ENCODE peak calls at places on chromosomes 16 and 17, in seven cellular contexts. T, Y, H, E, I, K and J are unnamed samples.

GRCh38 chr16:66717112-66717675 is 20.7 kb upstream of the CMTM4 start:
- DNase-seq in H (peak; percentile 61), E (peak; percentile 42), K (peak; percentile 26), I (peak; percentile 48), T (peak; percentile 58), Y (peak; percentile 86), J (peak; percentile 67)

GRCh38 chr16:79067600-79067999 is 532.9 kb downstream of the MAF start:
- DNase-seq in K (no peak), T (no peak), Y (no peak), I (no peak), E (no peak), H (no peak), J (no peak)

GRCh38 chr16:1078579-1079021 is 6.1 kb downstream of the SSTR5 start:
- DNase-seq in T (no peak), K (peak; percentile 90), Y (peak; percentile 52), I (no peak), E (no peak), H (no peak), J (peak; percentile 49)

GRCh38 chr16:35011-35775 is 18.2 kb downstream of the POLR3K start:
- DNase-seq in T (no peak), Y (no peak), H (no peak), I (no peak), E (no peak), K (peak; percentile 48), J (no peak)

GRCh38 chr17:44385287-44386181 is 3.9 kb downstream of the ITGA2B start:
- DNase-seq in Y (peak; percentile 31), I (peak; percentile 85), T (peak; percentile 77), E (no peak), H (peak; percentile 94), K (peak; percentile 66), J (peak; percentile 29)

GRCh38 chr17:20266806-20267458 is 200.4 kb downstream of the LGALS9B start:
- DNase-seq in K (peak; percentile 83), E (no peak), H (no peak), Y (peak; percentile 84), I (no peak), T (no peak), J (no peak)

GRCh38 chr16:28596840-28597691 is at the start of gene SULT1A2:
- DNase-seq in K (peak; percentile 43), I (no peak), T (no peak), H (peak; percentile 30), E (no peak), Y (peak; percentile 15), J (no peak)

GRCh38 chr16:49556252-49557069 is 182.9 kb downstream of the C16orf78 start:
- DNase-seq in H (peak; percentile 82), I (peak; percentile 18), E (peak; percentile 3), K (no peak), T (peak; percentile 47), Y (peak; percentile 35), J (no peak)

GRCh38 chr16:1705688-1706385 is at the start of gene MAPK8IP3:
- DNase-seq in K (peak; percentile 85), T (peak; percentile 99), Y (peak; percentile 59), E (no peak), I (peak; percentile 99), H (peak; percentile 97), J (peak; percentile 81)

GRCh38 chr16:82345318-82345717 is 175.3 kb upstream of the MPHOSPH6 start:
- DNase-seq in K (no peak), H (peak; percentile 1), T (no peak), Y (no peak), E (no peak), I (no peak), J (no peak)

GRCh38 chr16:27779719-27780161 is 229.8 kb downstream of the KATNIP start:
- DNase-seq in K (no peak), Y (peak; percentile 47), I (peak; percentile 61), T (peak; percentile 75), H (peak; percentile 84), E (no peak), J (peak; percentile 23)

DNA sequence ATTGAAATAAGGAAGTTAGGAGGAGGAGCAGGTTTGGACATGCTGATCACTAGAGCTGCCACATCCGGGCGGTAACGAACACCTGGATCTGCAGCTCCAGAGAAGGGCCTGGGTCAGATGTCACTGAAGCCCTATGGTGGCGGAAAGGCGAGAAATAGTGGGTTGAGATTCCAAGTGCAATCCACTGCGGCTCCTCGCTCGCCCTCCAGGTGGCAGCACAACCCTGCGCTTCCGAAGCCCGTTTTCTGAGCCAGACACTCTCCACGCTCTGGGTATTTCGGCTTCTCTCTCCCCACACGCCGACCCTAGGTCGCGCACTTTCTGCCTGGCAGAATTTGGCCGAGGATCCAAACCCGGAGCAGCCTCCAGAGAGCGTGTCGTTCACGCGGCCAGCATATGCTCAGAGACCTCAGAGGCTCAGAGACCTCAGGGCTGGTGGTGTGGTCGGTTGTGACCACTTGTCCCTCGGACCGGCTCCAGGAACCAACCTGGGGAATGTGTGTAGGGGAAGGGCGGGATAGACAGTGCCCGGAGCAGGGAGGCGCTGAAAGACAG is 922 bp upstream of the SLC2A4 start:
- DNase-seq in E (no peak), H (peak; percentile 92), Y (peak; percentile 35), T (peak; percentile 82), I (peak; percentile 77), K (peak; percentile 88), J (peak; percentile 72)
- TF ChIP-seq CTCF in E (peak; percentile 96), H (peak; percentile 80), Y (peak; percentile 91), T (peak; percentile 75), I (peak; percentile 86), K (peak; percentile 96), J (peak; percentile 96)

GRCh38 chr17:49965522-49965905 is 3.5 kb upstream of the DLX4 start:
- DNase-seq in I (no peak), E (no peak), T (no peak), Y (no peak), K (no peak), H (peak; percentile 53), J (no peak)

GRCh38 chr17:49968380-49969133 is 433 bp upstream of the DLX4 start:
- DNase-seq in K (peak; percentile 59), Y (peak; percentile 46), H (peak; percentile 93), E (no peak), T (peak; percentile 68), I (peak; percentile 56), J (peak; percentile 47)

GRCh38 chr17:49966767-49967166 is 2.2 kb upstream of the DLX4 start:
- DNase-seq in I (no peak), K (no peak), H (no peak), T (no peak), Y (no peak), E (no peak), J (no peak)

GRCh38 chr17:49967621-49968379 is 1.2 kb upstream of the DLX4 start:
- DNase-seq in I (no peak), E (no peak), T (no peak), K (no peak), Y (no peak), H (no peak), J (no peak)

DNA sequence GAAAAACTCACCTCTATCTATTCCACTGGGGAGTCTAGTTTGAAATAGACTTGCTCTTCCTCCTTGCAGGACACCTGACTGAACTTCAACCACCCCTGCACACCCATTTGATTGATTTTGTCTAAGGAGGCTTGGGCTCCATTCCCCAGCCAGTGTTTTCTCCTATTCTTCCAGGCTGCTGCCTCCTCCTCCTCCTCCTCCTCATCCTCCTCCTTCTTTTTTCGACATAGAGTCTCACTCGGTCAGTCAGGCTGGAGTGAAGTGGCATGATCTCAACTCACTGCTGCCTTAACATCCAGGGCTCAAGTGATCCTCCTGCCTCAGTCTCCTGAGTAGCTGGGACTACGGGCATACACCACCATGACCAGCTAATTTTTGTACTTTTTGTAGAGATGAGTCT is 1.8 kb upstream of the DLX4 start:
- DNase-seq in T (no peak), K (no peak), H (no peak), E (no peak), Y (no peak), I (no peak), J (no peak)
- TF ChIP-seq CTCF in T (no peak), K (no peak), H (no peak), E (no peak), Y (no peak), I (no peak), J (no peak)

DNA sequence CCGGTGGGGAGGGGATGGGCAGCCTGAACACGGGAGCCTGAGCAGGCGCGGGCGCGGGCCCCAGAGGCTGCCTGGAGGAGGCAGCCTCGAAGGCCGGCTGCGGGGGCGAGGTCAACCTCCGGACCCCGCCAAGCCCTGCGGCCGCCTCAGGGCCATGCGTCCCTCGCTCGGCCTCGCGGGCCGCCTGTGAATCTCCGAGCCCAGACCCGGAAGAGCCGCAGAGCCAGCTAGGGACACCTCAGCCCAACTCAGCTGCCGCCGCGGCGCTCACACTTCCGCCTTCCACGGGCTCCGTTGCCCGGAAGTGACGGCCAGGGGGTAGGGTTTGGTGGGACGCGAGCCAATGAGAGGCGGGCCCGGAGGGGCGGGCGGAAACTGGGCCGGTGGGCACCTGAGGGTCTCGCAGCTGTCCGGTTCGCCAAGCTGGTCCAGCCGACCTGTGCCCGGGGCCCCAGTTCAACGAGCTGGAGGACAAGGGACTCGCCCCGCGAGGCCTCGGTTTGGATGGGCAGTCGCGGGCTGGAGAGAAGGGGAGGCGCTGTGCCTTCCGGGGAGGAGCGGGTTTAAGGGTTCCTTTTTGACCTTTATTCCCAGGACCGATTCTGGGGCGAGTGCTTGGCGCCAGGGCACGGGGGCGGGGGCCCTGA is at the start of gene SLC38A10:
- DNase-seq in Y (peak; percentile 68), H (peak; percentile 90), K (peak; percentile 88), I (peak; percentile 81), T (peak; percentile 90), E (no peak), J (peak; percentile 71)
- TF ChIP-seq CTCF in Y (no peak), H (no peak), K (no peak), I (no peak), T (no peak), E (no peak), J (peak; percentile 12)

GRCh38 chr16:47873434-47873833 is 282.4 kb downstream of the ABCC12 start:
- DNase-seq in H (no peak), Y (no peak), I (no peak), T (no peak), E (no peak), K (peak; percentile 11), J (no peak)
- TF ChIP-seq CTCF in H (peak; percentile 47), Y (no peak), I (peak; percentile 41), T (no peak), E (peak; percentile 25), K (no peak), J (peak; percentile 43)

DNA sequence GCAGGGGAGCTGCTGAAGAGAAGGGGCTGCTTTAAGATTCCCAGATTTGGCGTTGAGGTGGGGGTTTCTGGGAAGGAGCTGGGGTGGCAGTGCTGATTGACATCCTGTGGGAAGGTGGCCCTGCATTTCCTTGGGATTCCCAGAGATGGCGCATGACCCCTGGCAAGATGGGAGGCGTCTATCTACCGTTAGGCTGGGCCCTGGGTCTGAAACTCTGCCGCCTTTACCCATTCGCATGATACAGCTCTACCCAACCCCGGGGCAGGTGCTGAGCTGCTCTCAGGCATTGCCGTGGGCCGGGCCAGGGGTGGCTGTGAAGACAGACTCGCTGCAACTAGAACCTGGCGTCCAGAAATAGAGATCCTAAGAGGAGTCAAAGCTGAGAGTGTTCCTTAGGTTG is 9.9 kb upstream of the MVD start:
- DNase-seq in T (peak; percentile 59), H (peak; percentile 74), Y (no peak), K (peak; percentile 27), I (no peak), E (no peak), J (no peak)
- TF ChIP-seq CTCF in T (peak; percentile 30), H (peak; percentile 62), Y (peak; percentile 13), K (no peak), I (peak; percentile 33), E (peak; percentile 23), J (peak; percentile 34)

GRCh38 chr17:79045830-79046500 is 22.0 kb downstream of the C1QTNF1 start:
- DNase-seq in I (peak; percentile 77), K (peak; percentile 75), H (peak; percentile 82), E (no peak), T (peak; percentile 88), Y (no peak), J (peak; percentile 50)
- TF ChIP-seq CTCF in I (peak; percentile 84), K (peak; percentile 92), H (peak; percentile 86), E (peak; percentile 98), T (peak; percentile 77), Y (peak; percentile 76), J (peak; percentile 94)